ENCODE peak calls at places on chromosomes 13 and 19, in four cellular contexts. L is CD4-positive, alpha-beta memory T cell; T is astrocyte of the spinal cord; U is A549. S is an unnamed sample.

GRCh38 chr13:102299366-102299765 is 102.5 kb downstream of the FGF14 start:
- DNase-seq in U (no peak), L (no peak), T (no peak), S (no peak)

GRCh38 chr13:95185851-95186250 is 115.4 kb downstream of the ABCC4 start:
- DNase-seq in L (peak; percentile 65), U (no peak), T (no peak), S (peak; percentile 77)

GRCh38 chr19:11881151-11881800 is 6.3 kb upstream of the ZNF69 start:
- DNase-seq in L (peak; percentile 67), T (peak; percentile 45), U (no peak), S (peak; percentile 20)

GRCh38 chr13:35255241-35255640 is 221.2 kb downstream of the MAB21L1 start:
- DNase-seq in T (no peak), U (no peak), L (no peak), S (no peak)

GRCh38 chr13:100550433-100550832 is 38.2 kb downstream of the GGACT start:
- DNase-seq in L (no peak), U (no peak), T (peak; percentile 57), S (no peak)

GRCh38 chr13:105979586-105979985 is 555.9 kb downstream of the EFNB2 start:
- DNase-seq in U (no peak), T (no peak), L (no peak), S (no peak)

GRCh38 chr19:14432817-14433453 is at the start of gene PKN1:
- DNase-seq in L (peak; percentile 55), T (peak; percentile 8), U (peak; percentile 35), S (no peak)

GRCh38 chr19:44113784-44114390 is 688 bp downstream of the ZNF225 start:
- DNase-seq in L (no peak), T (no peak), U (peak; percentile 46), S (no peak)

GRCh38 chr13:79030513-79030912 is 371.6 kb upstream of the OBI1 start:
- DNase-seq in T (no peak), L (no peak), U (no peak), S (no peak)

GRCh38 chr13:25581351-25581750 is 209.6 kb downstream of the ATP8A2 start:
- DNase-seq in L (no peak), U (no peak), T (no peak), S (no peak)

GRCh38 chr19:13153627-13154240 is 3.5 kb downstream of the IER2 start:
- DNase-seq in L (peak; percentile 30), U (no peak), T (peak; percentile 49), S (peak; percentile 29)

GRCh38 chr13:52405767-52406494 is at the start of gene THSD1:
- DNase-seq in T (peak; percentile 28), L (no peak), U (peak; percentile 40), S (no peak)

GRCh38 chr19:58118979-58119733 is 21.1 kb upstream of the ZSCAN18 start:
- DNase-seq in L (no peak), U (no peak), T (no peak), S (no peak)

GRCh38 chr13:75405976-75406703 is 75.8 kb downstream of the TBC1D4 start:
- DNase-seq in T (peak; percentile 63), U (no peak), L (no peak), S (no peak)

GRCh38 chr13:46995874-46996273 is 99.0 kb upstream of the HTR2A start:
- DNase-seq in T (no peak), U (no peak), L (no peak), S (no peak)

GRCh38 chr13:40352385-40352778 is 314.1 kb downstream of the FOXO1 start:
- DNase-seq in U (no peak), T (no peak), L (no peak), S (no peak)

GRCh38 chr13:24218977-24219376 is 58.5 kb downstream of the SPATA13 start:
- DNase-seq in U (no peak), T (no peak), L (no peak), S (no peak)

GRCh38 chr19:44684892-44685847 is 13.8 kb upstream of the CEACAM16 start:
- DNase-seq in L (no peak), T (peak; percentile 84), U (peak; percentile 95), S (no peak)

GRCh38 chr19:55640577-55641375 is at the start of gene ZNF580:
- DNase-seq in U (peak; percentile 88), T (peak; percentile 88), L (peak; percentile 60), S (peak; percentile 38)

GRCh38 chr13:27455331-27455855 is 5.0 kb upstream of the MTIF3 start:
- DNase-seq in T (no peak), L (peak; percentile 34), U (no peak), S (no peak)

GRCh38 chr19:47390533-47391488 is 28.5 kb downstream of the MEIS3 start:
- DNase-seq in T (no peak), U (no peak), L (no peak), S (no peak)

GRCh38 chr13:64684685-64685431 is 2545.3 kb downstream of the PCDH9 start:
- DNase-seq in T (peak; percentile 67), L (no peak), U (no peak), S (no peak)

GRCh38 chr13:98752111-98752941 is at the start of gene SLC15A1:
- DNase-seq in L (no peak), U (no peak), T (no peak), S (no peak)

GRCh38 chr19:18756896-18757295 is 34.2 kb downstream of the COMP start:
- DNase-seq in T (no peak), U (no peak), L (no peak), S (no peak)

DNA sequence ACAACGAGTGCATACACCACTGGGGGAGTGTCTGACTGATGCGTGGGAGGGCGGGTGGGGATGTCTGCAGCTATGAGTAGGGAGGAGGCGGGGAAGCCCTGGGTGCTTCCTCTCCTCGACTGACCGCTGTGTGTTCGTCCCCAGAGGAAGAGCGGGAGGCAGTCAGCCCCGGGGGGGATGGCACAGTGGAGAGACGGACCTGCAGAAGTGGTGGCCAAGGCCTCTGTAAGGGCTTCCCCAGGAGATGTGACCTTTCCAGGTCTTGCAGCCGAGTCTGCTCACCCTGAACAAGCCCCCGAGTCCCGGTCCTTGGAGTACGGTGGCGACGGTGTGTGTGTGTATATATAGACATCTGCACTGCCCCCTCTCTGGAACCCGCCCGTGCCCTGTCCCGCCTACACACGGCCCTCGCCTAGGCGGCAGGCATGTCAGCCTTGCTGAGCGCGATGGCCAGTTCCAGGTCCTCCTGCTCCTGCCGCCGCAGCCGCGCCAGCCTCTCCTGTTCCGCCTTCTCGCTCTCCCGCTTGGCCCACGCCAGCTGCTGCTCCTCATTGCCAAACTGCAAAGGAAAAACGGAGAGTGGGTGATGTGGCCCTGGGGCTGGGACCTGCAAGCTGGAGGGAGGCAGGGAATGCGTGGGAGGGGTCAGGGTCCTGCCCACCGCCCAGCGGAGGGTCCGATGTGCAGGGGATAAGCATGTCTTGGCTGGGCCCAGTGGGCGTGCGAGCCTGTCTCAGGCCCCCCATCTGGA is 30.8 kb downstream of the KLF2 start:
- DNase-seq in T (no peak), L (no peak), U (no peak), S (no peak)
- H3K4me3 ChIP-seq in T (no peak overlapping the region), L (no peak overlapping the region), U (no peak overlapping the region), S (no peak overlapping the region)

GRCh38 chr19:35755160-35755549 is 1.7 kb downstream of the HSPB6 start:
- DNase-seq in T (no peak), L (no peak), U (no peak), S (no peak)
- H3K4me3 ChIP-seq in T (peak overlapping the region; percentile 5), L (no peak overlapping the region), U (no peak overlapping the region), S (no peak overlapping the region)

DNA sequence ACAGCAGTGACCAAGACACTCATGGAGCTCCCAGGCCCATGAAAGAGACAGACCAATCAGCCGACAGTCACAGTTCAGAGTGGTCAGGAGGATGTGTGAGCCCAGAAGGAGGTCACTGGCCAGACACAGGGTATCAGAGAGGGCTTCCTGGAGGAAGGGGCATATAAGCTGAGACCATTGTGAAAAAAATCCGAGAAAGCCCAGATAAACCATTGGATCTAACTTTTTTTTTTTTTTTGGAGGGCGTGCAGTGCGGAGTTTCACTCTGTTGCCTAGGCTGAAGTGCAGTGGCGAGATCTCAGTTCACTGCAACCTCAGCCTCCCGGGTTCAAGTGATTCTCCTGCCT is 4.2 kb downstream of the ITPKC start:
- DNase-seq in L (no peak), T (no peak), U (no peak), S (no peak)
- H3K4me3 ChIP-seq in L (no peak overlapping the region), T (no peak overlapping the region), U (no peak overlapping the region), S (no peak overlapping the region)

GRCh38 chr19:1746401-1747284 is 6.7 kb upstream of the ONECUT3 start:
- DNase-seq in U (peak; percentile 65), L (no peak), T (peak; percentile 37), S (no peak)

GRCh38 chr19:1748703-1749341 is 4.5 kb upstream of the ONECUT3 start:
- DNase-seq in T (no peak), L (no peak), U (no peak), S (no peak)

GRCh38 chr19:1749373-1750342 is 3.6 kb upstream of the ONECUT3 start:
- DNase-seq in U (no peak), L (no peak), T (no peak), S (no peak)

GRCh38 chr19:1747285-1748114 is 5.8 kb upstream of the ONECUT3 start:
- DNase-seq in T (peak; percentile 88), U (peak; percentile 83), L (no peak), S (no peak)

GRCh38 chr19:1748115-1748702 is 5.1 kb upstream of the ONECUT3 start:
- DNase-seq in T (no peak), U (no peak), L (no peak), S (no peak)
- H3K4me3 ChIP-seq in T (no peak overlapping the region), U (peak overlapping the region; percentile 35), L (no peak overlapping the region), S (peak overlapping the region; percentile 17)

GRCh38 chr13:60138674-60139073 is 25.1 kb downstream of the DIAPH3 start:
- DNase-seq in L (no peak), U (no peak), T (no peak), S (no peak)

GRCh38 chr13:60134376-60134775 is 29.4 kb downstream of the DIAPH3 start:
- DNase-seq in U (no peak), T (no peak), L (no peak), S (no peak)

GRCh38 chr13:60139272-60139671 is 24.5 kb downstream of the DIAPH3 start:
- DNase-seq in T (peak; percentile 54), U (no peak), L (no peak), S (no peak)

GRCh38 chr13:60135344-60135743 is 28.4 kb downstream of the DIAPH3 start:
- DNase-seq in U (no peak), T (no peak), L (no peak), S (no peak)

GRCh38 chr13:60137911-60138570 is 25.7 kb downstream of the DIAPH3 start:
- DNase-seq in L (no peak), U (no peak), T (no peak), S (no peak)
- H3K4me3 ChIP-seq in L (no peak overlapping the region), U (no peak overlapping the region), T (no peak overlapping the region), S (no peak overlapping the region)

DNA sequence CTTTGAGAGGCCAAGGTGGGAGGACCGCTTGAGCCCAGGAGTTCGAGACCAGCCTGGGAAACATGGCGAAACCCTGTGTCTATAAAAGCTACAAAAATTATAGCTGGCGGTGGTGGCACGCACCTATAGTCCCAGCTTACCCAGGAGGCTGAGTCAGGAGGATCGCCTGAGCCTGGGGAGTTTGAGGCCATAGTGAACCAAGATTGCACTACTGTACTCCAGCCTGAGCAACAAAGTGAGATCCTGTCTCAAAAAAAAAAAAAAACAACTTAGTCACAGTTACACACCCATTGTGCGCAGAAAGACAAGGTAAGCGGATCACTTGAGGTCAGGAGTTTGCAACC is 728 bp upstream of the DENND1C start:
- DNase-seq in U (no peak), L (no peak), T (no peak), S (no peak)
- H3K4me3 ChIP-seq in U (no peak overlapping the region), L (no peak overlapping the region), T (no peak overlapping the region), S (peak overlapping the region; percentile 95)